ENCODE peak calls at places on chromosomes 7 and 10, in seven cellular contexts. One of them, this sample, is unnamed.

GRCh38 chr10:115762029-115762428 is 511.0 kb downstream of the GFRA1 start:
- DNase-seq in iPS DF 6.9: no peak
- DNase-seq in lower leg skin: no peak
- DNase-seq in LHCN-M2: peak; percentile 32
- DNase-seq in stimulated activated CD4-positive, alpha-beta T cell treated with anti-CD3 and anti-CD28 coated beads, Interleukin-2, amount 100 ng/mL, for 48 hours: no peak
- DNase-seq in A549: no peak
- DNase-seq in C1 segment of cervical spinal cord: no peak
- DNase-seq in this sample: no peak

GRCh38 chr7:55502209-55502608 is 70.1 kb downstream of the VOPP1 start:
- DNase-seq in iPS DF 6.9: no peak
- DNase-seq in lower leg skin: no peak
- DNase-seq in LHCN-M2: no peak
- DNase-seq in stimulated activated CD4-positive, alpha-beta T cell treated with anti-CD3 and anti-CD28 coated beads, Interleukin-2, amount 100 ng/mL, for 48 hours: no peak
- DNase-seq in A549: no peak
- DNase-seq in C1 segment of cervical spinal cord: no peak
- DNase-seq in this sample: peak; percentile 61

GRCh38 chr7:101598422-101598957 is 30.6 kb downstream of the MYL10 start:
- DNase-seq in iPS DF 6.9: no peak
- DNase-seq in lower leg skin: peak; percentile 23
- DNase-seq in LHCN-M2: no peak
- DNase-seq in stimulated activated CD4-positive, alpha-beta T cell treated with anti-CD3 and anti-CD28 coated beads, Interleukin-2, amount 100 ng/mL, for 48 hours: no peak
- DNase-seq in A549: no peak
- DNase-seq in C1 segment of cervical spinal cord: no peak
- DNase-seq in this sample: no peak

GRCh38 chr7:153193144-153193595 is 433.6 kb downstream of the ACTR3B start:
- DNase-seq in iPS DF 6.9: peak; percentile 35
- DNase-seq in lower leg skin: no peak
- DNase-seq in LHCN-M2: no peak
- DNase-seq in stimulated activated CD4-positive, alpha-beta T cell treated with anti-CD3 and anti-CD28 coated beads, Interleukin-2, amount 100 ng/mL, for 48 hours: peak; percentile 1
- DNase-seq in A549: peak; percentile 33
- DNase-seq in C1 segment of cervical spinal cord: no peak
- DNase-seq in this sample: no peak

GRCh38 chr7:42222119-42222518 is 14.9 kb downstream of the GLI3 start:
- DNase-seq in iPS DF 6.9: no peak
- DNase-seq in lower leg skin: no peak
- DNase-seq in LHCN-M2: no peak
- DNase-seq in stimulated activated CD4-positive, alpha-beta T cell treated with anti-CD3 and anti-CD28 coated beads, Interleukin-2, amount 100 ng/mL, for 48 hours: no peak
- DNase-seq in A549: no peak
- DNase-seq in C1 segment of cervical spinal cord: no peak
- DNase-seq in this sample: no peak

GRCh38 chr7:146956323-146956722 is 839.7 kb downstream of the CNTNAP2 start:
- DNase-seq in iPS DF 6.9: no peak
- DNase-seq in lower leg skin: no peak
- DNase-seq in LHCN-M2: no peak
- DNase-seq in stimulated activated CD4-positive, alpha-beta T cell treated with anti-CD3 and anti-CD28 coated beads, Interleukin-2, amount 100 ng/mL, for 48 hours: no peak
- DNase-seq in A549: no peak
- DNase-seq in C1 segment of cervical spinal cord: no peak
- DNase-seq in this sample: no peak

GRCh38 chr10:48604408-48605263 is at the start of gene ARHGAP22:
- DNase-seq in iPS DF 6.9: no peak
- DNase-seq in lower leg skin: peak; percentile 23
- DNase-seq in LHCN-M2: peak; percentile 81
- DNase-seq in stimulated activated CD4-positive, alpha-beta T cell treated with anti-CD3 and anti-CD28 coated beads, Interleukin-2, amount 100 ng/mL, for 48 hours: no peak
- DNase-seq in A549: peak; percentile 25
- DNase-seq in C1 segment of cervical spinal cord: no peak
- DNase-seq in this sample: no peak

GRCh38 chr7:794671-795329 is 37.5 kb upstream of the SUN1 start:
- DNase-seq in iPS DF 6.9: no peak
- DNase-seq in lower leg skin: no peak
- DNase-seq in LHCN-M2: no peak
- DNase-seq in stimulated activated CD4-positive, alpha-beta T cell treated with anti-CD3 and anti-CD28 coated beads, Interleukin-2, amount 100 ng/mL, for 48 hours: no peak
- DNase-seq in A549: no peak
- DNase-seq in C1 segment of cervical spinal cord: no peak
- DNase-seq in this sample: no peak

GRCh38 chr7:33336820-33337219 is 207.5 kb downstream of the BBS9 start:
- DNase-seq in iPS DF 6.9: no peak
- DNase-seq in lower leg skin: no peak
- DNase-seq in LHCN-M2: no peak
- DNase-seq in stimulated activated CD4-positive, alpha-beta T cell treated with anti-CD3 and anti-CD28 coated beads, Interleukin-2, amount 100 ng/mL, for 48 hours: no peak
- DNase-seq in A549: no peak
- DNase-seq in C1 segment of cervical spinal cord: no peak
- DNase-seq in this sample: no peak

GRCh38 chr10:1309969-1310789 is 254.0 kb downstream of the WDR37 start:
- DNase-seq in iPS DF 6.9: peak; percentile 58
- DNase-seq in lower leg skin: no peak
- DNase-seq in LHCN-M2: no peak
- DNase-seq in stimulated activated CD4-positive, alpha-beta T cell treated with anti-CD3 and anti-CD28 coated beads, Interleukin-2, amount 100 ng/mL, for 48 hours: no peak
- DNase-seq in A549: no peak
- DNase-seq in C1 segment of cervical spinal cord: no peak
- DNase-seq in this sample: no peak

GRCh38 chr10:122492955-122493597 is 31.7 kb downstream of the HTRA1 start:
- DNase-seq in iPS DF 6.9: no peak
- DNase-seq in lower leg skin: peak; percentile 61
- DNase-seq in LHCN-M2: no peak
- DNase-seq in stimulated activated CD4-positive, alpha-beta T cell treated with anti-CD3 and anti-CD28 coated beads, Interleukin-2, amount 100 ng/mL, for 48 hours: no peak
- DNase-seq in A549: no peak
- DNase-seq in C1 segment of cervical spinal cord: no peak
- DNase-seq in this sample: no peak

GRCh38 chr10:33616921-33617320 is 282.5 kb upstream of the NRP1 start:
- DNase-seq in iPS DF 6.9: no peak
- DNase-seq in lower leg skin: no peak
- DNase-seq in LHCN-M2: no peak
- DNase-seq in stimulated activated CD4-positive, alpha-beta T cell treated with anti-CD3 and anti-CD28 coated beads, Interleukin-2, amount 100 ng/mL, for 48 hours: no peak
- DNase-seq in A549: no peak
- DNase-seq in C1 segment of cervical spinal cord: no peak
- DNase-seq in this sample: no peak

GRCh38 chr10:62732841-62733653 is 71.5 kb upstream of the ADO start:
- DNase-seq in iPS DF 6.9: no peak
- DNase-seq in lower leg skin: no peak
- DNase-seq in LHCN-M2: peak; percentile 78
- DNase-seq in stimulated activated CD4-positive, alpha-beta T cell treated with anti-CD3 and anti-CD28 coated beads, Interleukin-2, amount 100 ng/mL, for 48 hours: peak; percentile 32
- DNase-seq in A549: no peak
- DNase-seq in C1 segment of cervical spinal cord: no peak
- DNase-seq in this sample: no peak